ENCODE peak calls at places on chromosomes 12 and 14, in eight cellular contexts. Z, K, M, P, R, B, L and C are unnamed samples.

GRCh38 chr14:91290986-91291385 is 46.5 kb upstream of the GPR68 start:
- DNase-seq in R (no peak), M (no peak), P (no peak), L (no peak), Z (no peak), K (no peak), B (no peak), C (no peak)

GRCh38 chr14:103172921-103173320 is 49.7 kb downstream of the TNFAIP2 start:
- DNase-seq in B (no peak), L (no peak), R (no peak), Z (no peak), K (no peak), P (no peak), M (no peak), C (no peak)

GRCh38 chr14:24032727-24033418 is 18.9 kb upstream of the CARMIL3 start:
- DNase-seq in R (no peak), L (peak), B (peak), Z (peak), P (peak), M (no peak), K (peak), C (peak)

GRCh38 chr12:92987846-92988621 is 58.9 kb upstream of the EEA1 start:
- DNase-seq in M (no peak), L (no peak), K (peak), Z (no peak), P (peak), B (no peak), R (no peak), C (no peak)

GRCh38 chr14:23629204-23629603 is 7.0 kb upstream of the DHRS2 start:
- DNase-seq in B (no peak), L (no peak), M (no peak), P (no peak), Z (no peak), R (no peak), K (peak), C (no peak)

GRCh38 chr12:13981296-13981962 is at the start of gene GRIN2B:
- DNase-seq in K (no peak), L (no peak), Z (no peak), R (peak), B (no peak), P (no peak), M (no peak), C (no peak)

GRCh38 chr14:62428429-62429203 is 616.6 kb downstream of the KCNH5 start:
- DNase-seq in K (no peak), M (no peak), B (no peak), R (peak), L (peak), P (no peak), Z (peak), C (peak)

GRCh38 chr12:29103539-29103974 is 45.5 kb upstream of the FAR2 start:
- DNase-seq in K (no peak), L (no peak), Z (no peak), M (no peak), B (no peak), R (no peak), P (no peak), C (no peak)

GRCh38 chr12:1332327-1332726 is 262.1 kb downstream of the FBXL14 start:
- DNase-seq in R (no peak), Z (no peak), K (peak), B (no peak), M (no peak), P (peak), L (no peak), C (no peak)

GRCh38 chr14:103871596-103872480 is 24.5 kb upstream of the PPP1R13B start:
- DNase-seq in Z (peak), L (no peak), P (peak), B (no peak), M (peak), K (no peak), R (peak), C (no peak)

DNA sequence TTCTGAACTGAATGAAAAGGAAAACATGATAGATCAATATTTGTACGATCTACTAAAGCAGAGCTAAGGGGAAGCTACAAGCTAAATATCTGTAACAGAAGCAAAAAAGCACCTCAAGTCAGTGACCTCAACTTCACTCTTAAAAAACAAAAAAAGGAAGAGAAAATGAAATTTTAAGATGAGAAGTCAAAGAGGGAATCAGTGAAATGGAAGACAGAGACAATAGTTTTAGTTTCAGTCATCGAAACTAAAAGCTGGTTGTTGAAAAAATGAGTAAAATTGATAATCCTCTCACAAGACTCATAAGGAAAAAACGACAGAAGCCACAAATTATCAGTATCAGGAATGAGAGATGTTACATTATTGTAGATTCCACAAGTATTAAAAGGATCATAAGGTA is 11.9 kb upstream of the SLC2A13 start:
- DNase-seq in P (no peak), R (no peak), K (no peak), L (no peak), B (no peak), Z (no peak), M (no peak), C (no peak)
- H3K4me3 ChIP-seq in P (no peak), R (no peak), K (no peak), L (no peak), B (no peak), Z (no peak), M (no peak), C (no peak)

GRCh38 chr14:100731846-100732765 is 5.4 kb downstream of the DLK1 start:
- DNase-seq in P (no peak), Z (no peak), R (no peak), B (no peak), K (no peak), L (no peak), M (no peak), C (no peak)

GRCh38 chr14:100735271-100735670 is 8.6 kb downstream of the DLK1 start:
- DNase-seq in L (no peak), P (no peak), R (no peak), B (no peak), K (no peak), M (no peak), Z (no peak), C (no peak)

GRCh38 chr14:100733152-100733850 is 6.6 kb downstream of the DLK1 start:
- DNase-seq in M (no peak), R (no peak), Z (no peak), K (no peak), P (no peak), B (no peak), L (no peak), C (no peak)

GRCh38 chr14:100732766-100733100 is 6.0 kb downstream of the DLK1 start:
- DNase-seq in M (no peak), Z (no peak), B (no peak), L (no peak), P (no peak), R (no peak), K (no peak), C (no peak)

DNA sequence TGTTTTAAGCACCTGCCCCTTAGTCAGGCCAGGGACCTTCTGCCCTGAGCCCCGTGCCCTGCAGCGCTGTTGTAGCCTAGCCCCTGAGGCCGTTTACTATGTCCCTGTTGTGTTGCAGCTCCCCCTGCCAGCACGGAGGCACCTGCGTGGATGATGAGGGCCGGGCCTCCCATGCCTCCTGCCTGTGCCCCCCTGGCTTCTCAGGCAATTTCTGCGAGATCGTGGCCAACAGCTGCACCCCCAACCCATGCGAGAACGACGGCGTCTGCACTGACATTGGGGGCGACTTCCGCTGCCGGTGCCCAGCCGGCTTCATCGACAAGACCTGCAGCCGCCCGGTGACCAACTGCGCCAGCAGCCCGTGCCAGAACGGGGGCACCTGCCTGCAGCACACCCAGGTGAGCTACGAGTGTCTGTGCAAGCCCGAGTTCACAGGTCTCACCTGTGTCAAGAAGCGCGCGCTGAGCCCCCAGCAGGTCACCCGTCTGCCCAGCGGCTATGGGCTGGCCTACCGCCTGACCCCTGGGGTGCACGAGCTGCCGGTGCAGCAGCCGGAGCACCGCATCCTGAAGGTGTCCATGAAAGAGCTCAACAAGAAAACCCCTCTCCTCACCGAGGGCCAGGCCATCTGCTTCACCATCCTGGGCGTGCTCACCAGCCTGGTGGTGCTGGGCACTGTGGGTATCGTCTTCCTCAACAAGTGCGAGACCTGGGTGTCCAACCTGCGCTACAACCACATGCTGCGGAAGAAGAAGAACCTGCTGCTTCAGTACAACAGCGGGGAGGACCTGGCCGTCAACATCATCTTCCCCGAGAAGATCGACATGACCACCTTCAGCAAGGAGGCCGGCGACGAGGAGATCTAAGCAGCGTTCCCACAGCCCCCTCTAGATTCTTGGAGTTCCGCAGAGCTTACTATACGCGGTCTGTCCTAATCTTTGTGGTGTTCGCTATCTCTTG is 7.6 kb downstream of the DLK1 start:
- DNase-seq in P (no peak), Z (no peak), B (no peak), L (no peak), M (no peak), K (no peak), R (no peak), C (no peak)
- TF ChIP-seq CTCF in P (no peak), Z (no peak), B (no peak), L (no peak), M (no peak), K (peak), R (no peak), C (no peak)

DNA sequence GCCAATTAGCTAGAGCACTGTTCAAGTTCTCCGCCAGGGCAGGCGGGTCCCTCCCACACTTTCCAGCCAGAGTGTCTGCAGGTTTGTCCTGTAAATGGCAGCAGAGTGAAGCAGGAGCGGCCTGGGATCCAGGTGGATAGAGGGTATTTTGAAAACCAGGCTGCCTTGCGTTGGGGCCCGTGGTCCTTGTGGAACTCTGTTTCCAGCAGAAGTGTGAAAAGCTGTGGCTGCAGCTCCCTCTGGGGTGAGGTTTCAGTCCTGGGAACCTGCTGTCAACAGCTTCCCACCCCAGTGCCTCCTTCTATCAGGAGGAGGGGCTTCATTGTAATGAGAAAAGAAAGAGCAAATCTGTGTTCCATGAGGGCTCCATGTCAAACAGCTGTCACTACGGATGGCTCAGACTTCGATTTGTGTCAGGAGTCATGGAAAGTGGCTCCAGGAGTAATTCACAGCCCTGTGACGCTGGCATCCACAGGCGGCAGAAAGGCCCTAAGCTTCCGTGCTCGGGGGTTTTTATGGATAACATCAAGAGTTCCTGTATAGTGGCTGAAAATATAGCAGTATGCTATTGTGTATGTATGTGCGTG is 210.6 kb upstream of the TMEM132C start:
- DNase-seq in Z (no peak), R (no peak), M (no peak), P (no peak), B (no peak), L (no peak), K (no peak), C (no peak)
- H3K4me3 ChIP-seq in Z (no peak), R (no peak), M (no peak), P (no peak), B (no peak), L (no peak), K (no peak), C (no peak)

GRCh38 chr14:93909429-93910128 is 17.6 kb upstream of the FAM181A start:
- DNase-seq in M (no peak), P (no peak), L (no peak), B (no peak), R (no peak), K (peak), Z (peak), C (no peak)

GRCh38 chr14:93903342-93904184 is 23.6 kb upstream of the FAM181A start:
- DNase-seq in P (no peak), R (peak), K (peak), M (no peak), Z (no peak), L (no peak), B (no peak), C (no peak)

GRCh38 chr14:93905623-93906022 is 21.5 kb upstream of the FAM181A start:
- DNase-seq in K (peak), M (no peak), L (no peak), B (no peak), R (peak), Z (no peak), P (no peak), C (no peak)

GRCh38 chr14:93902619-93903307 is 24.4 kb upstream of the FAM181A start:
- DNase-seq in L (no peak), K (peak), M (no peak), R (no peak), P (no peak), B (no peak), Z (no peak), C (no peak)

DNA sequence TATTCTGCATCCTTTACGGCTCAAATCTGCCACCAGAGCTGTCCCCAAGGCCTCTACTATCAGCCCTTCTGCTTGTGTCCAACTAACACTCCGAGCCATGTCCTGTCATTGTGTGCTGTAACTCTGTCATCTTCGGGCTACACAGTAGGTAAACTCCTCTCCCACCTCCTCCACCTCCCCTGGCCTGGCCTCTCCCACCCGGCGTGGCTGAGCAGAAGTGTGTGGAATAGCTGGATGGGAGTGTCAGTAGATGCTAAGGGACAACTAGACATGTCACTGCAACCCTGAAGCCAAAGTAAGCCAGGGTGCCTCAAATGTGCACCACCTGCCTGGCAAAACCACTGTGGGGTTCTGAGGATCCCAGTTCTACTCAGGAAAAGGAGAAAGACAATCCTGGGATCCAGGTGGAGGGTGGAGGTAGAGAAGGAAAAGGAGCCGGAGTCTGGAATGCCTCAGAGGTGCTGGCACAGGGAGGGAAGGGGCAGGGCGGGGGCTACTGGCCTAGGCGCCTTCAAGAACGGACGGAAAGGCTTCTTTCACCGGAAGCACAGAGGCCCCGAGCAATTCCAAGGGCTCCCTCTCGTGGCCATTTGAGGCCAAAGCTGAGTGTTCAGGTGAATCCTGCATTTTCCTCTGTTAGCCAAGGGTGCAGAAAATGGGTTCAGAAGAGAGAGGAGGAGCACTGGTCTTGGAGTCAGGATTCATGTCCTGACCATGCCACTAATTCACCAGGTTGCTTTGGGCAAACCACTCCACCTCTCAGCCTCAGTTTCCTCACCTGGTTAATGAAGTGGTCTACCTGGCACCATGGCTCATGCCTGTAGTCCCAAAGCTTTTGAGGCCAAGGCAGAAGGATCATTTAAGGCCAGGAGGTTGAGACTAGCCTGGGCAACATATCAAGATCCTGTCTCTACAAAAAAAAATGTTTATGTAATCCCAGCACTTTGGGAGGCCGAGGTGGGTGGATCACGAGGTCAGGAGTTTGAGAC is 20.5 kb upstream of the FAM181A start:
- DNase-seq in L (peak), P (peak), Z (peak), M (no peak), R (peak), K (peak), B (no peak), C (peak)
- TF ChIP-seq CTCF in L (peak), P (peak), Z (peak), M (peak), R (peak), K (peak), B (peak), C (peak)

GRCh38 chr12:46265734-46266133 is 3.1 kb downstream of the SLC38A1 start:
- DNase-seq in M (no peak), L (no peak), B (no peak), K (no peak), Z (no peak), R (no peak), P (no peak), C (no peak)

GRCh38 chr12:46261658-46262057 is 7.2 kb downstream of the SLC38A1 start:
- DNase-seq in B (no peak), Z (no peak), R (no peak), M (no peak), P (no peak), K (no peak), L (no peak), C (no peak)

GRCh38 chr12:46265102-46265501 is 3.7 kb downstream of the SLC38A1 start:
- DNase-seq in L (no peak), M (no peak), R (no peak), Z (no peak), B (no peak), P (no peak), K (no peak), C (no peak)

GRCh38 chr12:46264057-46264456 is 4.8 kb downstream of the SLC38A1 start:
- DNase-seq in L (no peak), R (no peak), Z (no peak), P (no peak), K (no peak), M (no peak), B (no peak), C (no peak)

DNA sequence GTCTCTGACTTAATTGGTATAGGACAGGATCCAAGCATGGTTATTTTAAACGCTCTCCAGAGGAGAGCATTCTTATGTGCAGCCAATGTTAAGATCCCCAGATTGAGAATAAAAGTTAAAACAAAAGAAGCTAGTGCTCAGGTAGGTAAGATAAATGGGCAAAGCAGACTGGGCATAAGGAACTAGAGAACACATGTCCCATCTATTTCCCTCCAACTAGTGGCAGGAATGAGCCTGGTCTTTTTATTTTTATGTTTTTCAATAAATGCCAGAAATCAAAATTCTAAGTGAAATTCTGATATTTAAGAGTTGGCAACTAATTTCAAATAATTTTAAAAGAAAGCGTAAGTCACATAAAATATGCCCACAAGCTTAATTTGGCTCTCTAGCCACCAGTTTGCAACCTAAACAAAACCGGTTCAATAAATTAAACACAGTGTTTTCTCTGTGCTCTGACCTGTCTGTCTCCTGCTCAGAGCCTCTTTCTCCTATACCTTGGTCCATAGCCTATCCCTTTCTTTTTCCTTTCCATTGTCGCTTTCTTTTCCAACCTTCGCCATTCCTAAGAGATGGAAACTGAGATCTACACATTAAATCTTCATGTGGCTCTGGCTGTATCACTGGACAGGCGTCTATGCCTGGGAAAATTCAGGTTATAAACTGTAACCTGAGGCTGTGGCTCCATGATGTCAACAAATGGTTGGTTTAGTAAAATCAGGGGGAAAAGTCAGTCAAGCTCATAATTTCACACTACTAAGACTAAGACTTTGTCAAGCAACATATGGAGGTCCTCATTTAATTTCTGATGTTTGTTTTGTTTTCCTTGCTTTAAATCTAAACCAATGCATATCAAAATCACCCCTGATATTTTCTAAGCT is 5.5 kb downstream of the SLC38A1 start:
- DNase-seq in P (no peak), L (no peak), Z (no peak), R (no peak), B (no peak), K (no peak), M (no peak), C (no peak)
- H3K4me3 ChIP-seq in P (no peak), L (no peak), Z (no peak), R (no peak), B (no peak), K (no peak), M (no peak), C (no peak)